ENCODE peak calls at places on chromosomes 5 and 9, in five cellular contexts. One of them, this sample, is unnamed.

GRCh38 chr9:24245988-24246387 is 299.7 kb downstream of the IZUMO3 start:
- DNase-seq in uterus: no peak
- DNase-seq in mammary epithelial cell: peak; percentile 17
- DNase-seq in kidney: no peak
- DNase-seq in pancreas: no peak
- DNase-seq in this sample: no peak

GRCh38 chr5:175468892-175469291 is 9.5 kb upstream of the SFXN1 start:
- DNase-seq in pancreas: no peak
- DNase-seq in mammary epithelial cell: no peak
- DNase-seq in kidney: no peak
- DNase-seq in uterus: no peak
- DNase-seq in this sample: no peak

GRCh38 chr5:128213340-128213739 is 129.8 kb downstream of the SLC12A2 start:
- DNase-seq in mammary epithelial cell: peak; percentile 46
- DNase-seq in pancreas: peak; percentile 16
- DNase-seq in kidney: no peak
- DNase-seq in uterus: peak; percentile 49
- DNase-seq in this sample: peak; percentile 71

GRCh38 chr9:23851024-23851629 is 25.1 kb upstream of the ELAVL2 start:
- DNase-seq in pancreas: no peak
- DNase-seq in kidney: peak; percentile 61
- DNase-seq in uterus: no peak
- DNase-seq in mammary epithelial cell: peak; percentile 63
- DNase-seq in this sample: peak; percentile 44

GRCh38 chr5:31186672-31187267 is 6.7 kb upstream of the CDH6 start:
- DNase-seq in mammary epithelial cell: peak; percentile 3
- DNase-seq in kidney: no peak
- DNase-seq in uterus: no peak
- DNase-seq in pancreas: no peak
- DNase-seq in this sample: no peak

GRCh38 chr5:91219803-91220371 is 163.2 kb downstream of the ARRDC3 start:
- DNase-seq in uterus: no peak
- DNase-seq in mammary epithelial cell: no peak
- DNase-seq in pancreas: no peak
- DNase-seq in kidney: no peak
- DNase-seq in this sample: peak; percentile 41

GRCh38 chr5:139711067-139711851 is 63.1 kb downstream of the CXXC5 start:
- DNase-seq in kidney: no peak
- DNase-seq in pancreas: peak; percentile 48
- DNase-seq in mammary epithelial cell: peak; percentile 38
- DNase-seq in uterus: no peak
- DNase-seq in this sample: peak; percentile 53

GRCh38 chr5:50958852-50959457 is 292.5 kb downstream of the PARP8 start:
- DNase-seq in uterus: no peak
- DNase-seq in pancreas: no peak
- DNase-seq in mammary epithelial cell: peak; percentile 9
- DNase-seq in kidney: no peak
- DNase-seq in this sample: peak; percentile 73

GRCh38 chr9:118401551-118401950 is 697.3 kb downstream of the TLR4 start:
- DNase-seq in pancreas: no peak
- DNase-seq in kidney: no peak
- DNase-seq in uterus: no peak
- DNase-seq in mammary epithelial cell: no peak
- DNase-seq in this sample: no peak

GRCh38 chr9:73683862-73684591 is 532.4 kb downstream of the ANXA1 start:
- DNase-seq in uterus: no peak
- DNase-seq in mammary epithelial cell: peak; percentile 88
- DNase-seq in kidney: no peak
- DNase-seq in pancreas: no peak
- DNase-seq in this sample: no peak

GRCh38 chr5:131423056-131423455 is 159.2 kb downstream of the CDC42SE2 start:
- DNase-seq in kidney: no peak
- DNase-seq in uterus: no peak
- DNase-seq in pancreas: no peak
- DNase-seq in mammary epithelial cell: no peak
- DNase-seq in this sample: no peak

GRCh38 chr9:35844628-35845301 is 15.7 kb downstream of the TMEM8B start:
- DNase-seq in kidney: no peak
- DNase-seq in pancreas: no peak
- DNase-seq in uterus: peak; percentile 71
- DNase-seq in mammary epithelial cell: peak; percentile 83
- DNase-seq in this sample: no peak

GRCh38 chr5:173327948-173328895 is at the start of gene STC2:
- DNase-seq in pancreas: peak; percentile 92
- DNase-seq in mammary epithelial cell: peak; percentile 50
- DNase-seq in uterus: no peak
- DNase-seq in kidney: peak; percentile 83
- DNase-seq in this sample: peak; percentile 31

GRCh38 chr5:157648275-157648990 is 3.8 kb downstream of the SOX30 start:
- DNase-seq in kidney: no peak
- DNase-seq in uterus: no peak
- DNase-seq in pancreas: no peak
- DNase-seq in mammary epithelial cell: no peak
- DNase-seq in this sample: no peak

GRCh38 chr5:168152660-168153059 is 138.8 kb upstream of the WWC1 start:
- DNase-seq in pancreas: no peak
- DNase-seq in mammary epithelial cell: peak; percentile 4
- DNase-seq in kidney: no peak
- DNase-seq in uterus: no peak
- DNase-seq in this sample: no peak

GRCh38 chr5:135185461-135186075 is 151.5 kb upstream of the PITX1 start:
- DNase-seq in pancreas: no peak
- DNase-seq in kidney: no peak
- DNase-seq in uterus: no peak
- DNase-seq in mammary epithelial cell: peak; percentile 39
- DNase-seq in this sample: no peak

GRCh38 chr5:151742870-151743294 is 15.5 kb downstream of the ATOX1 start:
- DNase-seq in uterus: peak; percentile 71
- DNase-seq in kidney: no peak
- DNase-seq in mammary epithelial cell: peak; percentile 58
- DNase-seq in pancreas: no peak
- DNase-seq in this sample: no peak

GRCh38 chr5:2929779-2930178 is 178.3 kb upstream of the IRX2 start:
- DNase-seq in uterus: no peak
- DNase-seq in pancreas: no peak
- DNase-seq in kidney: no peak
- DNase-seq in mammary epithelial cell: no peak
- DNase-seq in this sample: no peak

GRCh38 chr5:83632874-83633273 is 87.8 kb downstream of the HAPLN1 start:
- DNase-seq in uterus: no peak
- DNase-seq in kidney: no peak
- DNase-seq in mammary epithelial cell: peak; percentile 87
- DNase-seq in pancreas: no peak
- DNase-seq in this sample: no peak

GRCh38 chr5:113340537-113340936 is 94.3 kb downstream of the TSSK1B start:
- DNase-seq in pancreas: no peak
- DNase-seq in uterus: no peak
- DNase-seq in mammary epithelial cell: no peak
- DNase-seq in kidney: no peak
- DNase-seq in this sample: no peak

GRCh38 chr9:4970970-4971641 is 14.0 kb upstream of the JAK2 start:
- DNase-seq in uterus: no peak
- DNase-seq in kidney: no peak
- DNase-seq in pancreas: no peak
- DNase-seq in mammary epithelial cell: no peak
- DNase-seq in this sample: no peak

GRCh38 chr5:153147891-153148623 is 342.4 kb upstream of the GRIA1 start:
- DNase-seq in mammary epithelial cell: peak; percentile 78
- DNase-seq in pancreas: peak; percentile 13
- DNase-seq in kidney: no peak
- DNase-seq in uterus: no peak
- DNase-seq in this sample: no peak

GRCh38 chr5:108818613-108819272 is 71.0 kb downstream of the FER start:
- DNase-seq in uterus: no peak
- DNase-seq in kidney: no peak
- DNase-seq in pancreas: no peak
- DNase-seq in mammary epithelial cell: peak; percentile 67
- DNase-seq in this sample: no peak

GRCh38 chr9:693460-694390 is 147.8 kb upstream of the DMRT1 start:
- DNase-seq in pancreas: no peak
- DNase-seq in mammary epithelial cell: no peak
- DNase-seq in kidney: no peak
- DNase-seq in uterus: peak; percentile 84
- DNase-seq in this sample: no peak

GRCh38 chr5:134510970-134511795 is 14.3 kb upstream of the JADE2 start:
- DNase-seq in pancreas: peak; percentile 38
- DNase-seq in uterus: no peak
- DNase-seq in kidney: peak; percentile 74
- DNase-seq in mammary epithelial cell: peak; percentile 79
- DNase-seq in this sample: no peak

GRCh38 chr5:84585218-84585617 is 200.5 kb upstream of the EDIL3 start:
- DNase-seq in uterus: no peak
- DNase-seq in mammary epithelial cell: no peak
- DNase-seq in kidney: peak; percentile 9
- DNase-seq in pancreas: no peak
- DNase-seq in this sample: no peak

GRCh38 chr9:98811051-98811650 is 3.7 kb downstream of the GALNT12 start:
- DNase-seq in pancreas: no peak
- DNase-seq in uterus: no peak
- DNase-seq in kidney: no peak
- DNase-seq in mammary epithelial cell: peak; percentile 88
- DNase-seq in this sample: no peak

GRCh38 chr9:7137571-7137970 is 379.8 kb downstream of the KDM4C start:
- DNase-seq in kidney: no peak
- DNase-seq in pancreas: no peak
- DNase-seq in uterus: no peak
- DNase-seq in mammary epithelial cell: no peak
- DNase-seq in this sample: no peak

GRCh38 chr5:96566775-96567174 is 95.4 kb upstream of the CAST start:
- DNase-seq in kidney: no peak
- DNase-seq in uterus: no peak
- DNase-seq in pancreas: no peak
- DNase-seq in mammary epithelial cell: peak; percentile 57
- DNase-seq in this sample: no peak

GRCh38 chr5:27020965-27021364 is 17.4 kb downstream of the CDH9 start:
- DNase-seq in kidney: no peak
- DNase-seq in pancreas: no peak
- DNase-seq in uterus: no peak
- DNase-seq in mammary epithelial cell: peak; percentile 23
- DNase-seq in this sample: no peak

GRCh38 chr5:168163966-168164365 is 127.5 kb upstream of the WWC1 start:
- DNase-seq in uterus: no peak
- DNase-seq in kidney: no peak
- DNase-seq in pancreas: peak; percentile 73
- DNase-seq in mammary epithelial cell: no peak
- DNase-seq in this sample: no peak

GRCh38 chr9:27198175-27198574 is 89.2 kb downstream of the TEK start:
- DNase-seq in kidney: no peak
- DNase-seq in uterus: no peak
- DNase-seq in mammary epithelial cell: peak; percentile 23
- DNase-seq in pancreas: no peak
- DNase-seq in this sample: no peak
- TF ChIP-seq CTCF in kidney: no peak
- TF ChIP-seq CTCF in uterus: no peak
- TF ChIP-seq CTCF in mammary epithelial cell: peak; percentile 23
- TF ChIP-seq CTCF in pancreas: no peak
- TF ChIP-seq CTCF in this sample: no peak

DNA sequence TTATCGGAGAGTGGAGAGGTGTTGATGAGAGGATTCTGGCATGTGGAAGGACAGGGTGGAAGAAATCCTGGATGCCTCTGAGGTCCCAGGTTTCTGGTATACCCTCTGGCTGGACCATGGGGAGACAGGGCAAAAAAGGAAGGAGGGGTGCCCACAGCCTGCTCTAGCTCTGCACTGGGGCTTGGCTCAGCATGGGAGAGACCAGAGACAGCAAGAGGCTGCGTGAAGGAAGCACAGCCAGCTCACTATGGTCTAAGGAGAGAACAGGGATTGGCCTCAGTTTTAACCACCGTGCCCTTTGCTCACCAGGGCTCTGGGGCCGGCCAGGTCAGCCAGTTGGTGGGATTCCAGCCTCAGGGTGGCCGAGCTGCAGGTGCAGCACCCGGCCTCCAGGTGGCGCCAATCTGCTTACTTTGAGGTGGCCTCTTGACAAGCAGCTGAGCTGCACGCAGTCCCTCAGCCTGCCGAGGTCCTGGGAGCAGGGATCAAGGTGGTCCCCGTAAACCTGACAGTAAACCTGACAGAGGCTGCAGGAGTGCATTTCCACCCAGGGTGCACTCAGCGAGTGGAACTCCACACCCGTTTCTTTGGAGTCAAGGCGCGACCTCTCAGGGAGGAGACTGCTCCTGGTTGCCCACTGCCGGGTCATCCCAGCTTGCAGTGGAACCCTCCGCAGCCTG is 25.0 kb upstream of the SPTLC1 start:
- DNase-seq in mammary epithelial cell: peak; percentile 52
- DNase-seq in uterus: peak; percentile 81
- DNase-seq in pancreas: peak; percentile 48
- DNase-seq in kidney: peak; percentile 89
- DNase-seq in this sample: peak; percentile 82
- H3K4me3 ChIP-seq in mammary epithelial cell: no peak overlapping the region
- H3K4me3 ChIP-seq in uterus: peak overlapping the region; percentile 43
- H3K4me3 ChIP-seq in pancreas: peak overlapping the region; percentile 47
- H3K4me3 ChIP-seq in kidney: peak overlapping the region; percentile 19
- H3K4me3 ChIP-seq in this sample: no peak overlapping the region

GRCh38 chr9:128391956-128392301 is 20.8 kb downstream of the URM1 start:
- DNase-seq in mammary epithelial cell: no peak
- DNase-seq in pancreas: no peak
- DNase-seq in uterus: no peak
- DNase-seq in kidney: no peak
- DNase-seq in this sample: no peak

GRCh38 chr9:128392302-128393152 is 21.4 kb downstream of the URM1 start:
- DNase-seq in uterus: no peak
- DNase-seq in kidney: no peak
- DNase-seq in mammary epithelial cell: no peak
- DNase-seq in pancreas: no peak
- DNase-seq in this sample: no peak

GRCh38 chr9:128394404-128395168 is 23.4 kb downstream of the URM1 start:
- DNase-seq in uterus: no peak
- DNase-seq in mammary epithelial cell: no peak
- DNase-seq in pancreas: no peak
- DNase-seq in kidney: no peak
- DNase-seq in this sample: no peak

GRCh38 chr9:128393171-128393761 is 22.1 kb downstream of the URM1 start:
- DNase-seq in pancreas: no peak
- DNase-seq in uterus: no peak
- DNase-seq in mammary epithelial cell: no peak
- DNase-seq in kidney: no peak
- DNase-seq in this sample: no peak

GRCh38 chr9:128393971-128394370 is 22.8 kb downstream of the URM1 start:
- DNase-seq in mammary epithelial cell: no peak
- DNase-seq in pancreas: no peak
- DNase-seq in uterus: no peak
- DNase-seq in kidney: no peak
- DNase-seq in this sample: no peak
- H3K4me1 ChIP-seq in mammary epithelial cell: peaks cover 2% of the 10 kb centered on the region
- H3K4me1 ChIP-seq in pancreas: no peaks in the 10 kb centered on the region
- H3K4me1 ChIP-seq in uterus: no peaks in the 10 kb centered on the region
- H3K4me1 ChIP-seq in kidney: no peaks in the 10 kb centered on the region
- H3K4me1 ChIP-seq in this sample: no peaks in the 10 kb centered on the region

DNA sequence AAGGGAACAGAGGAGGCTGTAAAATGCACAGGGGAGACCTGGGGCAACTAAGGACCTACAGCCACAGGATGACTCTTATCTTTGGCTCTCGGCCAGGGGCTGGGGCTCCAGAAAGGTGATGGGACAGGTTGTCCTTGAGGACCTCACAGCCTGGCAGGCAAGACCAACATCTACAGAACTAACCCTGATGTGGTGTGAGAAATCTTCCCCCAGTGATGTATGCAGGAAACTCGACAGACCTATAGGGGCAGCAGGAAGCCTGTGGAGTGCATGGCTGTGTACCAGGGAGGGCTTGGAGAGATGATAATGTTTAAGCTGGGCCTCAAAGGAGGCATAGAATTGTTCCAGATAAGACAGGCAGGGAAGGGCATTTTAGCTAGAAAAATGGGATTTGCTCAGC is 68.4 kb upstream of the SLC25A51 start:
- DNase-seq in uterus: no peak
- DNase-seq in kidney: peak; percentile 41
- DNase-seq in mammary epithelial cell: peak; percentile 20
- DNase-seq in pancreas: peak; percentile 43
- DNase-seq in this sample: no peak
- TF ChIP-seq CTCF in uterus: no peak
- TF ChIP-seq CTCF in kidney: no peak
- TF ChIP-seq CTCF in mammary epithelial cell: peak; percentile 19
- TF ChIP-seq CTCF in pancreas: no peak
- TF ChIP-seq CTCF in this sample: no peak